ENCODE peak calls at places on chromosomes 3 and 15, in six cellular contexts. W is cardiac muscle cell, L is tibial artery, R is spleen, H is right atrium auricular region, A is kidney. P is an unnamed sample.

GRCh38 chr15:95138604-95139270 is 907.4 kb downstream of the MCTP2 start:
- DNase-seq in A (no peak), R (no peak), H (no peak), L (no peak), W (no peak), P (no peak)

GRCh38 chr3:177281292-177281942 is 84.1 kb upstream of the TBL1XR1 start:
- DNase-seq in A (no peak), W (no peak), R (peak), L (no peak), H (no peak), P (no peak)

GRCh38 chr3:31533169-31533870 is 595 bp downstream of the STT3B start:
- DNase-seq in L (peak), H (no peak), R (peak), A (peak), W (peak), P (no peak)

GRCh38 chr15:76060098-76060989 is 559 bp downstream of the TMEM266 start:
- DNase-seq in A (no peak), W (no peak), R (no peak), L (no peak), H (no peak), P (no peak)

GRCh38 chr15:48617619-48618018 is 27.9 kb downstream of the FBN1 start:
- DNase-seq in R (peak), A (no peak), L (no peak), W (no peak), H (peak), P (no peak)

GRCh38 chr15:66835558-66835878 is 133.5 kb downstream of the SMAD6 start:
- DNase-seq in W (peak), R (peak), A (no peak), H (no peak), L (no peak), P (no peak)

GRCh38 chr3:130276203-130276803 is 69.2 kb upstream of the COL6A5 start:
- DNase-seq in R (no peak), L (no peak), H (no peak), W (peak), A (no peak), P (peak)

GRCh38 chr15:79311901-79312553 is 1.1 kb downstream of the TMED3 start:
- DNase-seq in W (no peak), L (no peak), A (no peak), H (no peak), R (no peak), P (no peak)

GRCh38 chr3:81692766-81693165 is 68.7 kb downstream of the GBE1 start:
- DNase-seq in H (no peak), R (no peak), A (no peak), W (no peak), L (no peak), P (no peak)

GRCh38 chr3:104198136-104198535 is 1168.6 kb upstream of the ALCAM start:
- DNase-seq in W (no peak), A (no peak), R (no peak), L (no peak), H (no peak), P (no peak)

GRCh38 chr3:133532951-133533350 is 40.5 kb upstream of the CDV3 start:
- DNase-seq in L (no peak), W (no peak), H (no peak), R (no peak), A (no peak), P (no peak)

GRCh38 chr15:49832421-49832980 is 211.7 kb downstream of the DTWD1 start:
- DNase-seq in L (no peak), A (peak), H (no peak), R (no peak), W (peak), P (peak)

GRCh38 chr3:40620151-40620550 is 95.4 kb downstream of the ZNF621 start:
- DNase-seq in W (no peak), H (no peak), R (no peak), L (no peak), A (no peak), P (no peak)

GRCh38 chr3:40624189-40624754 is 99.5 kb downstream of the ZNF621 start:
- DNase-seq in W (no peak), A (no peak), R (no peak), H (no peak), L (no peak), P (no peak)

GRCh38 chr3:40621252-40621651 is 96.5 kb downstream of the ZNF621 start:
- DNase-seq in W (no peak), H (no peak), R (no peak), A (no peak), L (no peak), P (no peak)

GRCh38 chr3:40627095-40627494 is 102.3 kb downstream of the ZNF621 start:
- DNase-seq in L (no peak), R (no peak), H (no peak), A (no peak), W (no peak), P (no peak)

GRCh38 chr3:40623567-40623966 is 98.8 kb downstream of the ZNF621 start:
- DNase-seq in L (no peak), H (no peak), W (no peak), A (no peak), R (peak), P (no peak)
- H3K27ac ChIP-seq in L (no peak), H (no peak), W (no peak), A (no peak), R (peak), P (no peak)

GRCh38 chr15:40569139-40569953 is at the start of gene RPUSD2:
- DNase-seq in W (peak), A (peak), H (peak), R (peak), L (peak), P (no peak)
- H3K27ac ChIP-seq in W (peak), A (no peak), H (peak), R (peak), L (peak), P (no peak)

DNA sequence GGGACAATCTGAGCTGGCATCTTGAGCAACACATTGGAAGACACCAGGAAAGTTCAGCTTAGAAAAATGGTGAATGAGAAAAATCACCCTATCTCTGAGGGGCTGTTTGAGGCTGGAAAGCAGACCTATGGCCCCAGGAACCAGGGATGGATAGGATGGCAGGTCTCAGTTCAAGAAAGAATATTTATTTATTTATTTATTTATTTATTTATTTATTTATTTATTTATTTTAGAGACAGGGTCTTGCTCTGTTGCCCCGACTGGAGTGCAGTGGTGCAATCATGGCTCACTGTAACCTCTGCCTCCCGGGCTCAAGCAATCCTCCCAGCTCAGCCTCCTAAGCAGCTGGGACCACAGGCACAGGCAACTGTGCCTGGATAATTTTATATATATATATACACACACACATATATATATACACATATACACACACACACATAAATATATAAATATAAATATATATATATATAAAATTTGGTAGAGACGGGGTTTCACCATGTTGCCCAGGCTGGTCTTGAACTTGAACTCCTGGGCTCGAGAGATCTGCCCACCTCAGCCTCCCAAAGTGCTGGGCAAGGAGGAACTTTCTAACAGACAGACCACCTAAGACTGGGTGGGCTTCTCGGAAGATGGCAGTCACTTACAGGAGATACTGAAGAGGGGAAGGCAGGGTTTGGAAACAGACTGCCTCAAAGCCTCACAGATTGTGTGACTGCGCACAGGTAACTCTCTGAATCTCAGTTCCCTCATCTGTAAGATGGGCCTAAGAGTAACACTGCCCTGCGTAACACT is 29.7 kb downstream of the CCDC13 start:
- DNase-seq in L (no peak), H (peak), A (no peak), W (no peak), R (no peak), P (no peak)
- H3K27ac ChIP-seq in L (peak), H (peak), A (no peak), W (no peak), R (no peak), P (no peak)

GRCh38 chr3:9976736-9977709 is 9.6 kb downstream of the EMC3 start:
- DNase-seq in H (peak), R (no peak), L (peak), A (peak), W (no peak), P (no peak)
- H3K27ac ChIP-seq in H (peak), R (peak), L (peak), A (no peak), W (peak), P (no peak)

GRCh38 chr3:44065311-44065710 is 176.4 kb upstream of the TOPAZ1 start:
- DNase-seq in R (no peak), W (peak), H (no peak), L (no peak), A (no peak), P (no peak)

GRCh38 chr3:44067431-44067830 is 174.3 kb upstream of the TOPAZ1 start:
- DNase-seq in A (no peak), H (no peak), W (no peak), L (no peak), R (no peak), P (no peak)

GRCh38 chr3:44068753-44069152 is 172.9 kb upstream of the TOPAZ1 start:
- DNase-seq in H (no peak), W (no peak), L (no peak), R (no peak), A (no peak), P (no peak)

GRCh38 chr3:44066806-44067205 is 174.9 kb upstream of the TOPAZ1 start:
- DNase-seq in W (no peak), H (no peak), A (no peak), R (no peak), L (no peak), P (no peak)

GRCh38 chr3:44065741-44066140 is 175.9 kb upstream of the TOPAZ1 start:
- DNase-seq in R (no peak), L (no peak), A (no peak), H (no peak), W (peak), P (no peak)
- H3K27ac ChIP-seq in R (no peak), L (no peak), A (peak), H (no peak), W (peak), P (no peak)

GRCh38 chr3:127730666-127731294 is 58.0 kb downstream of the ABTB1 start:
- DNase-seq in W (no peak), R (peak), L (no peak), H (no peak), A (no peak), P (no peak)
- H3K27ac ChIP-seq in W (no peak), R (peak), L (no peak), H (peak), A (no peak), P (no peak)

DNA sequence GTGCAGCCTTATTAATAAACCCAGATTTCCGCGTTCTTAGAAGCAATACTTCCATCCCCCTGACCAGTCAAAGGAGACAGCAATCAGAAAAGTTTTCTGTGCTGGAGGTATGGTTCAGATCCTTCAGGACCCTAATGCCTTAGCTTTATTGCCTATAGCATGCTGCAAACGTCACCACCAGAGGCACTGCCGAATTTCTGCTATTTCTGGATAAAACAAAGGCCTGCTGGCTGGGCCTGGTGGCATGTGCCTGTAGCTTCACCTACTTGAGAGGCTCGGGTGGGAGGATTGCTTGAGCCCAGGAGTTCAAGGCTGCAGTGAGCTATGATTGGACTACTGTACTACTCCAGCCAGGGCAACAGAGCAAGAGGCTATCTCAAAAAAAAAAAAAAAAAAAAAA is 407.2 kb downstream of the FOXP1 start:
- DNase-seq in L (no peak), H (no peak), A (no peak), W (no peak), R (no peak), P (no peak)
- H3K27ac ChIP-seq in L (no peak), H (no peak), A (no peak), W (no peak), R (no peak), P (no peak)

GRCh38 chr15:88651293-88651692 is 12.5 kb downstream of the ISG20 start:
- DNase-seq in W (no peak), H (no peak), R (no peak), L (no peak), A (no peak), P (no peak)

GRCh38 chr15:88653200-88654064 is 14.6 kb downstream of the ISG20 start:
- DNase-seq in L (peak), H (peak), R (peak), A (no peak), W (no peak), P (no peak)

GRCh38 chr15:88654430-88655102 is 15.8 kb downstream of the ISG20 start:
- DNase-seq in H (peak), R (peak), W (no peak), A (no peak), L (peak), P (no peak)

GRCh38 chr15:88651971-88652370 is 13.2 kb downstream of the ISG20 start:
- DNase-seq in W (no peak), R (peak), L (peak), H (peak), A (peak), P (no peak)

DNA sequence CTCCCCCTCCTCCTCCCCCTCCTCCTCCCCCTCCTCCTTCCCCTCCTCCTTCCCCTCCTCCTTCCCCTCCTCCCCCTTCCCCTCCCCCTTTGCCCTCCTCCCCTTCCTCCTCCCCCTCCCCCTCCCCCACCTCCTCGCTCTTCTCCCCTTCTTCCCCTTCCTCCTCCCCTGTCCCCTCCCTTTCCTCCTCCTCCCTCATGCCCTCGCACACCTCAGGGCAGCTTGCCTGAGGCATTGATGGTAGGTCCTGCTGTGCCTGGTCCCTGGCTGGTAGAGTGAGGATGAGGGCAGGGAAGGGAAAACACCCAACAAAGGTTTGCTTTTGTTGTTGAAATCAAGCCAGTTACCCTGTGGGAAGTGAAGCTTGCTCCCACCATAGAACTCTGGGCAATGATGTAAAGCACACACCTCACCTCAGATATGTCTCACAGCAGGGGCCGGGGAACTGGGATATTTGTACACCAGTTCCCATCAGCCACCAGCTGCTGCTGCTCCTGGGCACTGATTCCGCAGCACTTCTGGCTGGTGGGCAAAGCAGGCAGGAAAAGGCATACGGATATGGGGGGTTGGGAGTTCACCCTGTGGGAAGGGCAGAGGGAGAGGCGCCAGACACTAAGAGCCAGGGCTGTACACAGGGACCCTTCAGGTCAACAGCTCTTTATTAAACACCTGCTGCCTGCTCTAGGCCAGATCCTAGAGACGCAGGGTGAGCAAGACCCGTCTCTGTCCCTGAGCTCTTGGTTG is 13.8 kb downstream of the ISG20 start:
- DNase-seq in A (no peak), W (no peak), H (no peak), R (peak), L (peak), P (no peak)
- H3K27ac ChIP-seq in A (no peak), W (no peak), H (no peak), R (peak), L (no peak), P (no peak)

GRCh38 chr3:46970391-46971091 is 6.0 kb downstream of the CCDC12 start:
- DNase-seq in H (no peak), R (peak), W (no peak), L (no peak), A (peak), P (no peak)
- H3K27ac ChIP-seq in H (peak), R (peak), W (peak), L (no peak), A (peak), P (no peak)